ENCODE peak calls at places on chromosomes 1 and 21, in nine cellular contexts. C is BJ, E is thoracic aorta, U is brain microvascular endothelial cell, A is B cell, Q is GM20000, O is Calu3, H is uterus, G is AG04450. R is an unnamed sample.

GRCh38 chr1:195908121-195908520 is 700.1 kb downstream of the KCNT2 start:
- DNase-seq in H (no peak), U (no peak), G (peak), O (no peak), E (no peak), Q (no peak), C (peak), A (no peak), R (no peak)

GRCh38 chr1:21295059-21295401 is 4.8 kb upstream of the ECE1 start:
- DNase-seq in A (no peak), U (no peak), H (no peak), O (no peak), G (no peak), Q (no peak), C (no peak), E (no peak), R (peak)

GRCh38 chr1:221880182-221880581 is 138.3 kb upstream of the DUSP10 start:
- DNase-seq in O (no peak), G (no peak), E (no peak), C (no peak), A (no peak), H (no peak), U (no peak), Q (no peak), R (no peak)

GRCh38 chr1:243924588-243925349 is 74.7 kb upstream of the AKT3 start:
- DNase-seq in G (no peak), O (no peak), U (peak), C (no peak), H (no peak), A (no peak), E (no peak), Q (no peak), R (no peak)

GRCh38 chr1:217554849-217555248 is 76.0 kb downstream of the GPATCH2 start:
- DNase-seq in O (no peak), A (no peak), H (no peak), U (no peak), C (no peak), Q (no peak), G (no peak), E (no peak), R (no peak)

GRCh38 chr1:244322791-244323521 is 128.8 kb downstream of the ADSS2 start:
- DNase-seq in Q (no peak), G (peak), A (no peak), U (peak), O (peak), C (peak), E (peak), H (peak), R (peak)

GRCh38 chr1:209480345-209480744 is 103.2 kb upstream of the CAMK1G start:
- DNase-seq in U (no peak), G (no peak), C (no peak), H (no peak), A (no peak), Q (no peak), E (no peak), O (no peak), R (no peak)

GRCh38 chr1:212514056-212514614 is 81.4 kb downstream of the NENF start:
- DNase-seq in E (peak), Q (peak), U (peak), H (no peak), G (no peak), O (peak), A (no peak), C (no peak), R (peak)

GRCh38 chr1:208132287-208132882 is 111.8 kb downstream of the PLXNA2 start:
- DNase-seq in E (peak), U (peak), A (peak), O (peak), C (peak), G (no peak), H (peak), Q (peak), R (no peak)

GRCh38 chr1:4854379-4854778 is 200.0 kb downstream of the AJAP1 start:
- DNase-seq in G (no peak), H (no peak), C (no peak), U (no peak), A (no peak), O (no peak), Q (no peak), E (no peak), R (no peak)

GRCh38 chr1:246805135-246805716 is 81.0 kb downstream of the SCCPDH start:
- DNase-seq in A (no peak), H (no peak), U (no peak), E (no peak), C (no peak), O (no peak), G (no peak), Q (no peak), R (no peak)

GRCh38 chr1:171881466-171881865 is 40.2 kb downstream of the DNM3 start:
- DNase-seq in C (no peak), G (no peak), O (peak), H (no peak), E (no peak), U (no peak), Q (no peak), A (no peak), R (no peak)

GRCh38 chr1:61337981-61338848 is 255.9 kb downstream of the NFIA start:
- DNase-seq in O (peak), Q (no peak), A (no peak), E (peak), G (no peak), U (peak), H (peak), C (peak), R (no peak)

GRCh38 chr1:113930499-113931161 is 1.5 kb downstream of the HIPK1 start:
- DNase-seq in E (no peak), A (peak), Q (peak), G (no peak), O (peak), H (no peak), C (no peak), U (peak), R (peak)

GRCh38 chr1:9822897-9823692 is 670 bp downstream of the CLSTN1 start:
- DNase-seq in C (no peak), Q (peak), A (peak), E (no peak), U (no peak), H (peak), G (no peak), O (peak), R (no peak)

GRCh38 chr1:40303790-40304189 is 13.3 kb downstream of the COL9A2 start:
- DNase-seq in H (no peak), E (no peak), G (no peak), Q (no peak), A (no peak), U (no peak), O (no peak), C (no peak), R (no peak)

GRCh38 chr1:158208717-158209116 is 28.0 kb downstream of the CD1D start:
- DNase-seq in U (no peak), Q (no peak), C (no peak), H (no peak), A (no peak), E (no peak), G (no peak), O (no peak), R (no peak)

GRCh38 chr1:158204458-158204827 is 23.7 kb downstream of the CD1D start:
- DNase-seq in Q (no peak), C (no peak), G (no peak), O (no peak), U (no peak), E (no peak), H (no peak), A (no peak), R (no peak)

GRCh38 chr1:158200509-158200908 is 19.8 kb downstream of the CD1D start:
- DNase-seq in Q (no peak), U (no peak), G (no peak), A (no peak), H (no peak), C (no peak), O (no peak), E (no peak), R (no peak)

GRCh38 chr1:158199840-158200239 is 19.1 kb downstream of the CD1D start:
- DNase-seq in H (no peak), Q (no peak), U (no peak), O (peak), A (no peak), E (no peak), C (no peak), G (no peak), R (no peak)

DNA sequence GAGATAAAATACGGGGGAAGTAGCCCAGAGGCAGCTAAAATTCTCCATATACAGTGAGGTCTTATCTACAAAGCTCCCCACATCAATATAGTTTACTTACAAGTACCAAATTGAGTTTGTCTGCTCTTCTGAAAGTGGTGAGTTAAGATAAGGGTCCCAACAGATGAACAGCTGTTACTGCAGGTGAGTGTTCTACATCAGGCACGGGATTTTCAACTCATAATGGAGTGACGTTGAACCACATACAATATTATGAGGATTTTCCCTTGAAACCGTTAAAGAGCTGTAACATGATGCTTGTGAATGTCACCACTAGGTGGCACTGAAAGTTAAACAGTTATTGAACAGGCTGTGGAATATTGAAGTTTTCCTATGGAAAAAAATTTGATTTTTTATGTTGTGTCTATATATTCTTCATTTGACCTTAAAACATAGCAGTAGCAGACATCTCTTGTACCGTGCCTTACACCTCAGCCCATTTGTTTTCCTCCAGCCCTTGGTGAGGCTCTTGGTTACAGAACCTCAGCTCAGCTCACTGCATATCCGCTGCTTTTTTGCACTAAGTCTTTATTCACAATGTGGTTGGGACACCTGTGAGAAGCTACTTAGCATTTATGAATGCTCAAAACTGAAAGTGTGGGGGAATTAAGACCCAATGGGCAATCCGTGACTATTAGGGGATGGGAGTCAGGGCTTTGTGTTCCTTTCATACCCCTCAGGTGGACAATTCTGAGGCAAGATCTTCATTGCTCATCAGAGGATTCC is 23.2 kb downstream of the CD1D start:
- DNase-seq in O (peak), U (peak), Q (peak), C (no peak), G (peak), H (no peak), E (no peak), A (peak), R (no peak)
- TF ChIP-seq CTCF in O (peak), U (peak), Q (peak), C (peak), G (peak), H (peak), E (peak), A (peak), R (peak)

DNA sequence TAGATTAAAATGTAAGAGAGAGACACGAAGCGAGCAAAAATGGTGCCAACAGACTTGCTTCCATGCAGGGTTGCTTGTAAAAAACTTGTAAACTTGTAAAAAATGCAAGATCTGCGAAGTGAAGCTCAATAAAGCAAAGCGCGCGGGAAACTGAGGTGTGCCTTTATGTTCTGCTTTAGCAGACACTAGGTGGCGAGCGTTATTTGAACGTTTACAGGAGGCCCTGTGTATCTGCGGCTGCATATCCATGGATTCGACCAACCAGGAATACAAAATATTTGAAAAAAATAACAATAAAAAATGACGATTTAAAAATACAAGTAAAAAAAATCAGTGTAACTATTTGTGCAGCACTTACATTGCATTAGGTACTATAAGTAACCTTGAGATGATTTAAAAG is 1.5 kb downstream of the UBE2G2 start:
- DNase-seq in C (no peak), O (no peak), H (no peak), E (no peak), U (no peak), G (no peak), Q (no peak), A (no peak), R (no peak)
- TF ChIP-seq CTCF in C (peak), O (no peak), H (no peak), E (no peak), U (peak), G (peak), Q (no peak), A (no peak), R (no peak)

GRCh38 chr1:236686815-236687160 is 489 bp downstream of the ACTN2 start:
- DNase-seq in U (no peak), Q (no peak), G (no peak), H (no peak), O (no peak), C (no peak), E (no peak), A (peak), R (no peak)

GRCh38 chr1:236685205-236685916 is 938 bp upstream of the ACTN2 start:
- DNase-seq in O (no peak), C (no peak), G (no peak), A (no peak), U (no peak), E (no peak), H (no peak), Q (no peak), R (no peak)

GRCh38 chr1:236688705-236689104 is 2.4 kb downstream of the ACTN2 start:
- DNase-seq in H (no peak), O (no peak), E (no peak), C (no peak), U (no peak), A (no peak), G (no peak), Q (no peak), R (no peak)

GRCh38 chr1:236687273-236687672 is 974 bp downstream of the ACTN2 start:
- DNase-seq in O (no peak), G (no peak), Q (no peak), A (no peak), C (no peak), E (no peak), H (no peak), U (no peak), R (no peak)

DNA sequence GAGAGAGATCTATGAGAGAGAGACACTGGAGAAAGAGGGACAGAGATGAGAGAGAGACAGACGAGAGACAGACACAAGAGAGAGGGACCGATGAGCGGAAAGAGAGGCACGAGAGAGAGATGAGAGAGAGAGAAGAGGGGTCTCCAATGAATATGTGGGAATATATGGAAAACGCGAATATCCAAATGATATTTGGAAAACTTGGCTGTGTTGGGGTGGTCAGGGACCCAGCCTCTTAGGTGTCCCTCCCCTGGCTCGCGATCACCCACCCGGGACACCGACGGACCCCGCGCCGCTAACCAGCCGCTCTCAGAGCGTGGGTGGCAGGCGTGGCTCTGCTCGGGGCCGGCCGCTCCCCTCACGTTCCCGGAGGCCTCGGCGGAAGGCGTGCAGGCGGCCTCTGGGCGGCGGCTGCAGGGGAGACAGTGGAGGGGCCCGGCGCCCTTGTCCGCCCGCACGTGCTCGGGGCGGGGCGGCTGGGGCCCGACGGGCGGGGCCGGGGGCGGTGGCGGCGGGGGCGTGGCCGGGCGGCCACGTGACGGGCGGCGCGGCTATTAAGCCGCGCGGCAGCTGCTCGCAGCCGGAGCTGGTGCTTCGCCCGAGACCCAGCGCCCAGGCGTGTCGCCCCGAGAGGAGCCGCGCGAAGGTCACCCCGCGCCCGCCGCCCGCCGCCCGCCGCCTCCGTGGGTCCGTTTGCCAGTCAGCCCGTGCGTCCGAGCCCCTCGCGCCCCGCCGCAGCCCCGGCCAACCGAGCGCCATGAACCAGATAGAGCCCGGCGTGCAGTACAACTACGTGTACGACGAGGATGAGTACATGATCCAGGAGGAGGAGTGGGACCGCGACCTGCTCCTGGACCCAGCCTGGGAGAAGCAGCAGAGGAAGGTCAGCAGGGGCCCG is at the start of gene ACTN2:
- DNase-seq in O (no peak), Q (peak), G (no peak), U (no peak), A (peak), C (no peak), H (peak), E (no peak), R (no peak)
- TF ChIP-seq CTCF in O (no peak), Q (no peak), G (no peak), U (no peak), A (no peak), C (no peak), H (no peak), E (no peak), R (no peak)

GRCh38 chr1:52662645-52663313 is 29.8 kb downstream of the SHISAL2A start:
- DNase-seq in C (no peak), A (no peak), G (no peak), U (no peak), Q (no peak), O (peak), E (no peak), H (no peak), R (no peak)
- TF ChIP-seq CTCF in C (no peak), A (no peak), G (no peak), U (no peak), Q (no peak), O (no peak), E (no peak), H (no peak), R (no peak)

R was measured in CD14-positive monocyte.